ENCODE peak calls at places on chromosomes 5 and 9, in nine cellular contexts. H, Z, S, P, I, X, T, F and N are unnamed samples.

GRCh38 chr5:22892441-22892840 is 39.3 kb upstream of the CDH12 start:
- DNase-seq in S (no peak), F (no peak), P (peak), X (no peak), Z (no peak), T (no peak), I (no peak), H (no peak), N (no peak)

GRCh38 chr5:13574634-13575033 is 369.9 kb downstream of the DNAH5 start:
- DNase-seq in T (no peak), X (no peak), S (no peak), Z (no peak), F (no peak), I (no peak), H (no peak), P (no peak), N (no peak)

GRCh38 chr9:26132913-26133312 is 454.7 kb upstream of the TUSC1 start:
- DNase-seq in I (no peak), P (no peak), T (no peak), X (no peak), Z (no peak), H (no peak), S (no peak), F (no peak), N (no peak)

GRCh38 chr5:65742565-65743231 is 20.7 kb downstream of the NLN start:
- DNase-seq in H (no peak), X (no peak), P (no peak), S (no peak), I (peak), Z (no peak), F (no peak), T (peak), N (no peak)

GRCh38 chr5:36242534-36243144 is 914 bp upstream of the NADK2 start:
- DNase-seq in F (peak), T (peak), Z (peak), S (peak), I (no peak), H (peak), X (no peak), P (no peak), N (no peak)

GRCh38 chr9:98523231-98523901 is 185.4 kb downstream of the GABBR2 start:
- DNase-seq in F (no peak), T (no peak), Z (no peak), P (no peak), S (no peak), I (no peak), X (no peak), H (no peak), N (no peak)

GRCh38 chr9:36823934-36824333 is 210.1 kb downstream of the PAX5 start:
- DNase-seq in S (no peak), H (no peak), I (no peak), P (no peak), F (no peak), T (no peak), Z (no peak), X (no peak), N (peak)

GRCh38 chr9:124180557-124180956 is 77.2 kb upstream of the NEK6 start:
- DNase-seq in Z (no peak), P (no peak), F (no peak), I (no peak), H (peak), X (no peak), T (no peak), S (no peak), N (peak)

GRCh38 chr9:72661401-72662135 is 140.2 kb downstream of the TMC1 start:
- DNase-seq in P (no peak), H (no peak), I (no peak), S (no peak), T (no peak), Z (no peak), F (no peak), X (no peak), N (no peak)

GRCh38 chr9:27117489-27118135 is 8.6 kb downstream of the TEK start:
- DNase-seq in H (peak), P (peak), X (peak), S (peak), T (no peak), Z (peak), F (peak), I (peak), N (peak)

GRCh38 chr5:73135429-73136276 is 15.3 kb downstream of the TMEM171 start:
- DNase-seq in I (peak), X (no peak), F (no peak), H (no peak), P (no peak), Z (no peak), T (peak), S (no peak), N (no peak)

GRCh38 chr5:100706796-100707195 is 171.6 kb downstream of the FAM174A start:
- DNase-seq in Z (no peak), H (no peak), I (no peak), S (no peak), X (no peak), P (no peak), T (peak), F (no peak), N (no peak)

GRCh38 chr5:169223595-169223953 is 77.4 kb downstream of the SLIT3 start:
- DNase-seq in Z (no peak), X (no peak), I (no peak), T (no peak), S (no peak), F (no peak), P (no peak), H (no peak), N (no peak)

GRCh38 chr5:1027631-1028441 is 19.2 kb downstream of the NKD2 start:
- DNase-seq in I (no peak), Z (peak), X (peak), H (no peak), S (no peak), F (peak), P (no peak), T (no peak), N (no peak)

GRCh38 chr9:98862936-98863335 is 55.5 kb downstream of the GALNT12 start:
- DNase-seq in I (no peak), H (no peak), T (no peak), F (no peak), P (no peak), Z (no peak), S (no peak), X (no peak), N (no peak)

GRCh38 chr9:99509291-99509826 is 287.3 kb downstream of the SEC61B start:
- DNase-seq in P (no peak), H (no peak), X (no peak), S (no peak), F (no peak), I (no peak), Z (no peak), T (no peak), N (no peak)

GRCh38 chr9:89483592-89484474 is 14.1 kb downstream of the SEMA4D start:
- DNase-seq in T (peak), Z (peak), S (no peak), I (no peak), F (no peak), P (no peak), H (peak), X (no peak), N (peak)

GRCh38 chr9:132365986-132366385 is 11.2 kb upstream of the SETX start:
- DNase-seq in I (no peak), T (no peak), F (no peak), P (no peak), Z (no peak), X (no peak), S (no peak), H (no peak), N (no peak)

GRCh38 chr9:128107971-128108783 is 19.4 kb downstream of the PTGES2 start:
- DNase-seq in F (no peak), X (peak), T (no peak), Z (peak), S (no peak), P (no peak), H (no peak), I (no peak), N (peak)

GRCh38 chr9:109755040-109755439 is 25.0 kb upstream of the PALM2AKAP2 start:
- DNase-seq in I (no peak), S (no peak), P (no peak), F (no peak), T (no peak), H (no peak), X (no peak), Z (no peak), N (no peak)

GRCh38 chr5:163724305-163724704 is 218.9 kb downstream of the MAT2B start:
- DNase-seq in F (no peak), P (no peak), T (no peak), X (no peak), S (no peak), Z (no peak), H (no peak), I (no peak), N (peak)

DNA sequence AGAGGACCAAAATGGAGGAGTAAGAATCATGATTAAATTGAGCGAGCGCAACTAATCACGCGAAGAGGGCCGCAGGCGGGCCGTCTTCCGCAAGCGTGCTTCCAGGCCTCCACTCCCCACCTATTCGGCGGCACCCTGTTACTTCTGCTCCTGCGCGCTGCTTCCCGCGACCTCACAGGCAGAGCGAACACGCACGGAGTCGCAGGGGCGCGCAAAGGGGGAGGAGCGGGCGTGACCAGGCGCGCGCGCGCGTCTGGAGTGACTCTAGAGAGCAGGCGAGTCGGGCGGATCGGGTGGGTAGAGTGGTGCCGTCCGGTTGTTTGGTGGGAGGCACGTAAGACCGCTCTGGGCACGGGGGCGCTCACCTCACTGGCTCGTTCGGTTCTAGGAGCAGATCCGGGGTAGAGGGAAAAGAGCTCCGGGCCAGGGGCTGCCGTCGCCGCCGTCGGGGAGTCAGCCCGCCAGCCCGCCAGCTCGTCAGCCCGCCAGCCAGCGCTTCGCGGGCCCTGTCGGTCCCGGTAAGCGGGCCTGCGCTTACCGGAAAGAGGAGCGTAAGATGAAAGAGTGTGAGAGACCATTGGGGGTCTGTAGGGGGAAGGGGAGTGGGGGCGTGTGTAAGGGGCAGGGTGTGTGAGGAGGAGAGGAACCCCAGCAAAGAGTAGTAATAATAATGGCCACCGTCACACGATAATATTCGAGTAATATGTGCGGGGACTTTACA is at the start of gene CNOT8:
- DNase-seq in F (peak), T (peak), Z (peak), H (peak), X (peak), P (peak), S (peak), I (peak), N (peak)
- TF ChIP-seq POLR2A in F (peak), T (peak), Z (peak), H (peak), X (no peak), P (peak), S (peak), I (peak), N (peak)

DNA sequence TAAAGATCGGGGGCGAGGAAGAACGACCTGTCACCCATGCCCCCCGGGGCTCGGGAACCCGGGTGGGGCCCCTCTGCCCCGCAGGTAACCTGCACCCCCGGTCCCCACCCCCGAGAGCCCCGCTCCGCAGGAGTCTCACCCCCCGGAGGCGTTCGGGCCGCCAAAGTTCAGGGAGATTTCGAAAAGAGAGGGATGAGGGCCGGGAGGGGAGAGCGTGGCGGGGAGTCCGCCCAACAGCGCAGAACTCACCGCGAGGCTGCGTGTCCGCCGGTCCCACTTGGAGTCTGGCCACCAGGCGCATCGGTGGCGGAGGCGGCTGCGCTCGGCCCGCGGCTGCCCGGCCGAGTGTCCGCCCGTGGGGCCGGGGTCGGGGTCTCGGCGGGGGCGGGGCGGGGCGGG is at the start of gene PHF19:
- DNase-seq in H (no peak), T (no peak), S (no peak), P (no peak), F (peak), X (peak), I (peak), Z (peak), N (no peak)
- TF ChIP-seq POLR2A in H (no peak), T (no peak), S (no peak), P (no peak), F (no peak), X (no peak), I (peak), Z (no peak), N (no peak)

DNA sequence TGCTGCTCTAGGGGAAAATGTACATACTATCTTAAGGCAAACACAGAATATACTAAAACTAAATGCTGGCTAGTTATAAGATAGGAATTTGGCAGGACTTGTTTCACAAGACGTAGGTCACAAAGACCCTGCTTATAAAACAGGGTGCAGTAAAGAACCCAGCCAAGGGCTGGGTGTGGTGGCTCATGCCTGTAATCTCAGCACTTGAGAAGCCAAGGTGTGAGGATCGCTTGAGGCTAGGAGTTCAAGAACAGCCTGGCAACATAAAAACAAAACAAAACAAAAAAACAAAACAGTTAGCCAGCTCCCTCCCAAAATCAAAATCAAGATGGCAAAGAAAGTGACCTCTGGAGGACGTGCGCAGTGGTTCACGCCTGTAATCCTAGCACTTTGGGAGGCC is 49.5 kb upstream of the DENND4C start:
- DNase-seq in H (peak), T (no peak), Z (no peak), S (no peak), I (no peak), P (no peak), X (no peak), F (no peak), N (no peak)
- TF ChIP-seq POLR2A in H (no peak), T (no peak), Z (no peak), S (no peak), I (no peak), P (no peak), X (no peak), F (no peak), N (no peak)

DNA sequence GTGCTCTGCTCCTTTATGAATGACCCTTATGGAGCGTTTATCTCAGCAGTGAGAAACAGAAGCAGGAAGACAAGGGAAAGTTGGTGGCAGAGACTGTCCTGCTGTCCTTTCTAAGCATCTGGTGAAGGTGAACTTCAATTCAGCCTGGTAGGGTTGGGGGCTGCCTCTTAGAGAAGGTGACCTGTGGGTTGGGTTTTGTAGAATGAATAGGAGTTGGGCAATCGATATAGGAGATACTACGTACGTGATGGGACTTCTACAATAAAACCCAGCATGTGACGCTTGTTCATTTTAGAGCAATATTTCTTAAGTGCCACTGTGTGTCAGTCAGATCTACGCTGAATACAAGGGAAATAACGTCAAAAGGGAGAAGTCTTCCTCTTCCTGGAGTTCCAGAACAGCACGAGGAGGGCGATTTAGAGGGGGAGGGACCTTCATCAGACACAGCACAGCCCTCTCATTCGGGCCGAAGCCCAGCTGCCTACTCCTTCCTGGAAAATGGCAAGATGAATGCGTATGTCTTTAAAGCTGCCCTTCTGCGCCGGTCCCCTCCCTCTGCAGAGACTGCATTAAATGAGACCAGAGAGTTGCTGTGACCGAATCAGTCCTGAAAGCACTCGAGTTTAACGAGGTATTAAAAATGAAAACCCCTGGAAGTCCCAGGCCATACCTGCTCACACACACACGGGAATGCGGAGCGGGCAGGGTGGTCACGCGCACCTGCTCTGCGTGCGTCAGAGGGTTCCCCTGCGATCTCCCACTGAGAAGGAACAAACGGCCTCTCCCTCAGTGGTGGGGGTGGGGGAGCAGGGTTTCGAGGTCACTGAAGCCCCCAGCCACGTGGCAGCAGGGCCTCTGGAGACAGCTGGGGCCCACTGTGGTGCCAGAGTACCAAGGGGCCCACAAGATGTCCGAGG is 85.3 kb upstream of the SARDH start:
- DNase-seq in P (no peak), Z (no peak), I (no peak), H (no peak), S (no peak), X (peak), T (no peak), F (no peak), N (no peak)
- TF ChIP-seq POLR2A in P (no peak), Z (no peak), I (no peak), H (no peak), S (no peak), X (no peak), T (no peak), F (no peak), N (no peak)